ENCODE peak calls at places on chromosome 10, in eight cellular contexts. M, F, U, N, Q, I, O and K are unnamed samples.

GRCh38 chr10:63437334-63437949 is 28.3 kb downstream of the JMJD1C start:
- DNase-seq in M (no peak), N (peak; percentile 40), O (no peak), F (peak; percentile 70), Q (no peak), U (no peak), I (no peak), K (peak; percentile 9)

GRCh38 chr10:132421377-132422168 is 24.6 kb downstream of the PWWP2B start:
- DNase-seq in M (peak; percentile 74), F (peak; percentile 27), U (no peak), O (peak; percentile 30), N (peak; percentile 75), Q (peak; percentile 65), I (peak; percentile 76), K (peak; percentile 89)

GRCh38 chr10:77416327-77417135 is 221.1 kb downstream of the KCNMA1 start:
- DNase-seq in O (no peak), N (peak; percentile 85), M (peak; percentile 73), F (peak; percentile 93), U (no peak), I (no peak), Q (peak; percentile 100), K (no peak)

GRCh38 chr10:80498833-80499671 is 38.6 kb upstream of the SH2D4B start:
- DNase-seq in N (peak; percentile 97), O (no peak), I (peak; percentile 84), F (peak; percentile 95), M (peak; percentile 94), Q (no peak), U (no peak), K (peak; percentile 94)

GRCh38 chr10:596725-597345 is 92.6 kb downstream of the DIP2C start:
- DNase-seq in O (no peak), Q (no peak), M (no peak), N (no peak), I (no peak), F (no peak), U (no peak), K (no peak)

GRCh38 chr10:11517150-11517549 is 94.3 kb downstream of the USP6NL start:
- DNase-seq in N (peak; percentile 45), I (no peak), O (no peak), Q (peak; percentile 24), F (no peak), M (no peak), U (no peak), K (no peak)

GRCh38 chr10:43073721-43074120 is 3.1 kb upstream of the RET start:
- DNase-seq in M (no peak), I (no peak), F (no peak), N (no peak), O (no peak), Q (no peak), U (no peak), K (no peak)

GRCh38 chr10:9957352-9957751 is 1060.3 kb upstream of the CELF2 start:
- DNase-seq in M (no peak), U (no peak), Q (no peak), I (no peak), N (peak; percentile 6), O (no peak), F (peak; percentile 91), K (peak; percentile 26)

GRCh38 chr10:131997366-131998049 is 15.8 kb upstream of the BNIP3 start:
- DNase-seq in M (peak; percentile 70), O (peak; percentile 57), U (no peak), Q (peak; percentile 63), N (peak; percentile 93), I (no peak), F (no peak), K (peak; percentile 90)

GRCh38 chr10:29669149-29669548 is 34.4 kb upstream of the SVIL start:
- DNase-seq in N (peak; percentile 74), Q (peak; percentile 33), F (peak; percentile 60), I (no peak), O (no peak), M (no peak), U (no peak), K (no peak)

GRCh38 chr10:80598084-80598798 is 60.5 kb downstream of the SH2D4B start:
- DNase-seq in Q (no peak), I (no peak), N (peak; percentile 15), M (no peak), F (no peak), O (no peak), U (no peak), K (no peak)

GRCh38 chr10:834493-834892 is 97.0 kb downstream of the LARP4B start:
- DNase-seq in Q (no peak), N (no peak), M (no peak), U (no peak), O (no peak), F (no peak), I (no peak), K (no peak)

GRCh38 chr10:14571866-14572507 is 202.7 kb downstream of the FAM107B start:
- DNase-seq in N (peak; percentile 38), Q (peak; percentile 72), I (no peak), U (no peak), O (no peak), M (peak; percentile 30), F (peak; percentile 58), K (peak; percentile 77)

GRCh38 chr10:25766687-25767221 is 167.3 kb upstream of the MYO3A start:
- DNase-seq in I (peak; percentile 82), U (peak; percentile 20), O (peak; percentile 90), F (no peak), M (no peak), N (no peak), Q (no peak), K (no peak)

GRCh38 chr10:91875156-91875555 is 34.1 kb downstream of the FGFBP3 start:
- DNase-seq in F (no peak), N (peak; percentile 76), U (no peak), O (no peak), I (no peak), Q (no peak), M (no peak), K (no peak)

GRCh38 chr10:103246328-103246727 is 641 bp downstream of the RPEL1 start:
- DNase-seq in I (no peak), U (no peak), N (no peak), M (no peak), O (no peak), Q (peak; percentile 14), F (no peak), K (no peak)

GRCh38 chr10:103241262-103242011 is 4.2 kb upstream of the RPEL1 start:
- DNase-seq in O (peak; percentile 23), U (no peak), M (peak; percentile 84), N (peak; percentile 88), I (no peak), Q (peak; percentile 98), F (peak; percentile 31), K (peak; percentile 83)

GRCh38 chr10:103244663-103245271 is 920 bp upstream of the RPEL1 start:
- DNase-seq in N (peak; percentile 90), I (peak; percentile 73), Q (peak; percentile 82), U (peak; percentile 80), O (peak; percentile 81), M (peak; percentile 49), F (no peak), K (peak; percentile 84)
- H2AFZ ChIP-seq in N (no peak overlapping the region), I (no peak overlapping the region), Q (peak overlapping the region; percentile 33), U (no peak overlapping the region), O (no peak overlapping the region), M (no peak overlapping the region), F (no peak overlapping the region), K (no peak overlapping the region)

DNA sequence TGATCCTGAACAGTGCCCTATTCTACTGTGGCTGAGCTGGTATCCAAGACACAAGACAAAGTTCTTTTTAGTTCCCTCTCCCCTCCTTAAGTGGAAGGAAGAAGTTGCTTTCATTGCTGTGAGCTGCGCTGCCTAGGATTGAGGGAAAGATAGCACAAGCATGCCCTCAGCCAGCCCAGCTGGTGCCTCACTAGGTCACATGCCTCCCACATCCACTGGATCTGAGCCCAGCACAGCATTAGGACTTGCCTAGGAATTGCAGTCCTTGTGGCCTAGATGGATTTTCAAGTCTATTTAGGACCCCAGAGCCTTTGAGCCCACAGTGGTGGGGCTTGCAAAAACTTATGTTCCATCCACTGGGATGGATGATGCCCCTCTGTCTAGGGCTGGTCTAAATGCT is 214.2 kb downstream of the ZNF248 start:
- DNase-seq in N (no peak), F (no peak), U (no peak), O (no peak), I (no peak), M (no peak), Q (no peak), K (no peak)
- H2AFZ ChIP-seq in N (no peak overlapping the region), F (no peak overlapping the region), U (no peak overlapping the region), O (no peak overlapping the region), I (no peak overlapping the region), M (no peak overlapping the region), Q (no peak overlapping the region), K (no peak overlapping the region)

DNA sequence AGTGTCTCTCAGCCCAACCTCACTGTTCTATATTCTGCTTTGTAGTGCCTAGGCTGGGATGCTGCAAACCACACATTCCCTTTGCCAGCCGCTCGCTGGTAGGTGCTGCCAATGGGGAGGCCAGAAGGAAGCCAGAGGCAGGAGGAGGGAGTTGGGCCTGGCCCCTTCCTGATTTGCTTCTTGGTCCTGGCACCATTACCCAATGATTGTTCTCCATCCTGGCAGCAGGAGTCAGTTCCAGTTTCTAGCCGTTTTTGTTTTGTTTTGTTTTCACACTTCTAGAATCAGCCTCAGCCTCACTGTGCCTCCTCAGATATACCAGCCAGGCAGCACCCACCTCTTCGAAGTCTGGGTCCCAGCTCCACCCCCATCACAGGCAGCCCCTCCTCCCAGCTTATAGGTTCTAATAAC is 27.4 kb upstream of the LOXL4 start:
- DNase-seq in O (no peak), U (no peak), N (no peak), I (no peak), M (no peak), F (no peak), Q (no peak), K (no peak)
- H2AFZ ChIP-seq in O (no peak overlapping the region), U (no peak overlapping the region), N (no peak overlapping the region), I (no peak overlapping the region), M (no peak overlapping the region), F (no peak overlapping the region), Q (no peak overlapping the region), K (no peak overlapping the region)

GRCh38 chr10:88835910-88836221 is 15.8 kb downstream of the ANKRD22 start:
- DNase-seq in O (no peak), F (no peak), Q (no peak), M (no peak), U (no peak), N (no peak), I (no peak), K (no peak)
- H2AFZ ChIP-seq in O (no peak overlapping the region), F (no peak overlapping the region), Q (no peak overlapping the region), M (no peak overlapping the region), U (no peak overlapping the region), N (no peak overlapping the region), I (no peak overlapping the region), K (no peak overlapping the region)

GRCh38 chr10:44362866-44363711 is 21.8 kb downstream of the CXCL12 start:
- DNase-seq in U (no peak), I (no peak), M (no peak), O (no peak), N (no peak), Q (no peak), F (no peak), K (no peak)
- H2AFZ ChIP-seq in U (no peak overlapping the region), I (no peak overlapping the region), M (no peak overlapping the region), O (no peak overlapping the region), N (no peak overlapping the region), Q (no peak overlapping the region), F (no peak overlapping the region), K (no peak overlapping the region)

DNA sequence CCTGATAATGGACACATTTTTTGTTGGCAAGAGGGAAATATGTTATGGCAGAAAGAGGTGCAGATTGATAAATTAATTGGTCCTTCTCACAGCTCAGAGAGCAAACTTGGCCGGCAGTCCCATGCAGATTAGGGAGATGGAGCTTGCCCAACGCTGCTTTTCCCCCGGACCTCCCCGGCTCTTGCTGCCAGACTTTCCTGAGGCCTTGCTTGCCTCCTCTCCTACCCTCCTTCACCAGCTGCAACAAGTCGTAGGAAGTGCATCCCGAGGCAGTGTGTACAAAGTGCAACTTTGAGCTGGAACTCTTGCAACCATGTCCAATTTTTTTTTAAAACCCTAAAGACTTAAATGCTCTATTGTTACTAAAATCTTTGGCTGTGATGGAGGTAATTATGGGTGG is 215.5 kb downstream of the LRMDA start:
- DNase-seq in U (no peak), F (no peak), I (no peak), M (no peak), N (no peak), O (no peak), Q (no peak), K (no peak)
- H2AFZ ChIP-seq in U (no peak overlapping the region), F (no peak overlapping the region), I (no peak overlapping the region), M (no peak overlapping the region), N (no peak overlapping the region), O (no peak overlapping the region), Q (no peak overlapping the region), K (no peak overlapping the region)